ENCODE peak calls at places on chromosomes 6 and 20, in four cellular contexts. C is neuronal stem cell, K is IMR-90, P is H1. V is an unnamed sample.
A peak's percentile ranks its signal among the peaks of the same experiment; 100 is the strongest.

GRCh38 chr20:46557231-46557956 is 6.9 kb upstream of the OCSTAMP start:
- DNase-seq in C (no peak), K (peak; percentile 60), P (no peak), V (no peak)

GRCh38 chr6:31143148-31143547 is 4.3 kb upstream of the PSORS1C2 start:
- DNase-seq in C (no peak), K (peak; percentile 78), P (no peak), V (peak; percentile 95)

GRCh38 chr6:41644297-41644879 is 6.1 kb downstream of the MDFI start:
- DNase-seq in C (no peak), K (no peak), P (peak; percentile 55), V (peak; percentile 67)

GRCh38 chr6:154930490-154930889 is 64.6 kb upstream of the TIAM2 start:
- DNase-seq in C (no peak), K (no peak), P (no peak), V (peak; percentile 89)

GRCh38 chr20:57260959-57261357 is 5.5 kb downstream of the BMP7 start:
- DNase-seq in C (no peak), K (peak; percentile 20), P (no peak), V (peak; percentile 80)

GRCh38 chr6:150142304-150142656 is 564 bp upstream of the PPP1R14C start:
- DNase-seq in C (no peak), K (no peak), P (no peak), V (peak; percentile 19)

GRCh38 chr6:14707971-14708465 is 537.9 kb upstream of the JARID2 start:
- DNase-seq in C (no peak), K (no peak), P (no peak), V (no peak)

GRCh38 chr6:30769088-30769852 is 24.9 kb upstream of the IER3 start:
- DNase-seq in C (no peak), K (peak; percentile 98), P (no peak), V (peak; percentile 95)

GRCh38 chr6:166533205-166533824 is 53.2 kb downstream of the RAMACL start:
- DNase-seq in C (no peak), K (no peak), P (no peak), V (no peak)

GRCh38 chr20:52496191-52496590 is 304.6 kb upstream of the ZFP64 start:
- DNase-seq in C (no peak), K (no peak), P (no peak), V (no peak)

GRCh38 chr6:41536884-41537347 is 9.3 kb upstream of the FOXP4 start:
- DNase-seq in C (no peak), K (no peak), P (no peak), V (no peak)

GRCh38 chr6:113969888-113970807 is 800 bp downstream of the HDAC2 start:
- DNase-seq in C (peak; percentile 58), K (peak; percentile 35), P (peak; percentile 64), V (peak; percentile 80)
- H3K23ac ChIP-seq in C (peak overlapping the region; percentile 92), K (peak overlapping the region; percentile 87), P (no peak overlapping the region), V (peak overlapping the region; percentile 94)

GRCh38 chr20:34713194-34713943 is 9.2 kb downstream of the TP53INP2 start:
- DNase-seq in C (no peak), K (peak; percentile 100), P (no peak), V (no peak)

GRCh38 chr20:34716921-34717229 is 12.7 kb downstream of the TP53INP2 start:
- DNase-seq in C (no peak), K (no peak), P (no peak), V (no peak)

GRCh38 chr20:34720266-34720665 is 16.1 kb downstream of the TP53INP2 start:
- DNase-seq in C (no peak), K (peak; percentile 26), P (no peak), V (no peak)

GRCh38 chr20:34715384-34715783 is 11.2 kb downstream of the TP53INP2 start:
- DNase-seq in C (no peak), K (peak; percentile 4), P (no peak), V (no peak)

GRCh38 chr20:34717230-34718095 is 13.3 kb downstream of the TP53INP2 start:
- DNase-seq in C (no peak), K (no peak), P (no peak), V (no peak)
- H3K4me1 ChIP-seq in C (no peaks in the 10 kb centered on the region), K (peaks cover 13% of the 10 kb centered on the region), P (no peaks in the 10 kb centered on the region), V (no peaks in the 10 kb centered on the region)

GRCh38 chr6:108562503-108562993 is 1.8 kb downstream of the FOXO3 start:
- DNase-seq in C (peak; percentile 47), K (peak; percentile 81), P (peak; percentile 79), V (peak; percentile 99)
- H3K23ac ChIP-seq in C (no peak overlapping the region), K (peak overlapping the region; percentile 91), P (no peak overlapping the region), V (no peak overlapping the region)

DNA sequence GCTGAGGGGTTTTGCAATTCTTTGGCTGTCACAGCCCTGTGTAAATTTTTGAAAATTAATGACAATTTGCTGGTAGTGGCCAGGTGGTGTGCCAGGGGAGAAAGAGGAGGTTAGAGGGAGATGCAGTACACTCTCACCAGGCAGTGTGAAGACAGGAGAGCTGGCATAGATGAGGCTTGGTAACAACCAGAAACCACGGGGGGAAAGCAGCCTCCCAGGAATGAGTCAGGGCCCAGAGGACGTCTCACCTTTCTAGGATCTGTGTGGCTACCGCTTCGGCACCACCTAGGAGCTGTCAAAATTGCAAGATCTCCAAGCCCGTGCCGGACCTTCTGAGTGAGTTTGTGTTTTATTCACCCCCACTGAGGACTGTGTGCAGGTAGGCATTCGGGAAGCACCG is 171.4 kb downstream of the PACRG start:
- DNase-seq in C (no peak), K (no peak), P (no peak), V (no peak)
- H3K4me1 ChIP-seq in C (no peaks in the 10 kb centered on the region), K (no peaks in the 10 kb centered on the region), P (no peaks in the 10 kb centered on the region), V (no peaks in the 10 kb centered on the region)

V was measured in mesendoderm.